ENCODE peak calls at places on chromosome 1, in nine cellular contexts. One of them, this sample, is unnamed.

GRCh38 chr1:202214089-202214843 is 20.7 kb downstream of the LGR6 start:
- DNase-seq in GM03348: no peak
- DNase-seq in fibroblast of lung: no peak
- DNase-seq in lower lobe of right lung: no peak
- DNase-seq in left lung: no peak
- DNase-seq in left ventricle myocardium inferior: no peak
- DNase-seq in stimulated activated CD4-positive, alpha-beta T cell treated with anti-CD3 and anti-CD28 coated beads, Interleukin-2, amount 100 ng/mL, for 24 hours: no peak
- DNase-seq in KG1: no peak
- DNase-seq in HCEC 1CT: no peak
- DNase-seq in this sample: no peak

GRCh38 chr1:99282536-99282935 is 18.2 kb downstream of the PLPPR4 start:
- DNase-seq in left lung: no peak
- DNase-seq in stimulated activated CD4-positive, alpha-beta T cell treated with anti-CD3 and anti-CD28 coated beads, Interleukin-2, amount 100 ng/mL, for 24 hours: no peak
- DNase-seq in lower lobe of right lung: no peak
- DNase-seq in HCEC 1CT: no peak
- DNase-seq in left ventricle myocardium inferior: no peak
- DNase-seq in KG1: no peak
- DNase-seq in GM03348: no peak
- DNase-seq in fibroblast of lung: no peak
- DNase-seq in this sample: no peak

GRCh38 chr1:209808059-209808494 is 2.1 kb upstream of the IRF6 start:
- DNase-seq in left ventricle myocardium inferior: peak
- DNase-seq in GM03348: peak
- DNase-seq in lower lobe of right lung: peak
- DNase-seq in stimulated activated CD4-positive, alpha-beta T cell treated with anti-CD3 and anti-CD28 coated beads, Interleukin-2, amount 100 ng/mL, for 24 hours: no peak
- DNase-seq in fibroblast of lung: peak
- DNase-seq in HCEC 1CT: peak
- DNase-seq in left lung: peak
- DNase-seq in KG1: no peak
- DNase-seq in this sample: no peak

GRCh38 chr1:230109871-230110667 is 43.0 kb downstream of the GALNT2 start:
- DNase-seq in KG1: no peak
- DNase-seq in left lung: no peak
- DNase-seq in lower lobe of right lung: no peak
- DNase-seq in stimulated activated CD4-positive, alpha-beta T cell treated with anti-CD3 and anti-CD28 coated beads, Interleukin-2, amount 100 ng/mL, for 24 hours: peak
- DNase-seq in HCEC 1CT: no peak
- DNase-seq in GM03348: no peak
- DNase-seq in left ventricle myocardium inferior: no peak
- DNase-seq in fibroblast of lung: no peak
- DNase-seq in this sample: peak

GRCh38 chr1:46612937-46613660 is 3.5 kb downstream of the MOB3C start:
- DNase-seq in KG1: no peak
- DNase-seq in fibroblast of lung: no peak
- DNase-seq in GM03348: no peak
- DNase-seq in left ventricle myocardium inferior: peak
- DNase-seq in left lung: no peak
- DNase-seq in lower lobe of right lung: no peak
- DNase-seq in stimulated activated CD4-positive, alpha-beta T cell treated with anti-CD3 and anti-CD28 coated beads, Interleukin-2, amount 100 ng/mL, for 24 hours: no peak
- DNase-seq in HCEC 1CT: no peak
- DNase-seq in this sample: no peak

GRCh38 chr1:248848596-248848995 is 10.3 kb downstream of the ZNF692 start:
- DNase-seq in fibroblast of lung: no peak
- DNase-seq in left lung: no peak
- DNase-seq in left ventricle myocardium inferior: no peak
- DNase-seq in KG1: no peak
- DNase-seq in lower lobe of right lung: no peak
- DNase-seq in HCEC 1CT: no peak
- DNase-seq in GM03348: no peak
- DNase-seq in stimulated activated CD4-positive, alpha-beta T cell treated with anti-CD3 and anti-CD28 coated beads, Interleukin-2, amount 100 ng/mL, for 24 hours: no peak
- DNase-seq in this sample: no peak

GRCh38 chr1:222994506-222995229 is 148.4 kb downstream of the TLR5 start:
- DNase-seq in HCEC 1CT: peak
- DNase-seq in stimulated activated CD4-positive, alpha-beta T cell treated with anti-CD3 and anti-CD28 coated beads, Interleukin-2, amount 100 ng/mL, for 24 hours: no peak
- DNase-seq in lower lobe of right lung: no peak
- DNase-seq in left lung: no peak
- DNase-seq in left ventricle myocardium inferior: no peak
- DNase-seq in fibroblast of lung: peak
- DNase-seq in KG1: no peak
- DNase-seq in GM03348: peak
- DNase-seq in this sample: no peak

GRCh38 chr1:201223852-201224670 is 33.4 kb downstream of the IGFN1 start:
- DNase-seq in fibroblast of lung: no peak
- DNase-seq in HCEC 1CT: no peak
- DNase-seq in left lung: peak
- DNase-seq in lower lobe of right lung: no peak
- DNase-seq in stimulated activated CD4-positive, alpha-beta T cell treated with anti-CD3 and anti-CD28 coated beads, Interleukin-2, amount 100 ng/mL, for 24 hours: no peak
- DNase-seq in KG1: no peak
- DNase-seq in left ventricle myocardium inferior: no peak
- DNase-seq in GM03348: no peak
- DNase-seq in this sample: no peak

GRCh38 chr1:57599233-57599994 is 175.6 kb upstream of the DAB1 start:
- DNase-seq in left ventricle myocardium inferior: no peak
- DNase-seq in left lung: no peak
- DNase-seq in stimulated activated CD4-positive, alpha-beta T cell treated with anti-CD3 and anti-CD28 coated beads, Interleukin-2, amount 100 ng/mL, for 24 hours: no peak
- DNase-seq in fibroblast of lung: peak
- DNase-seq in lower lobe of right lung: no peak
- DNase-seq in GM03348: peak
- DNase-seq in KG1: no peak
- DNase-seq in HCEC 1CT: no peak
- DNase-seq in this sample: no peak

GRCh38 chr1:196515904-196516303 is 92.3 kb downstream of the KCNT2 start:
- DNase-seq in GM03348: no peak
- DNase-seq in left ventricle myocardium inferior: no peak
- DNase-seq in fibroblast of lung: no peak
- DNase-seq in lower lobe of right lung: no peak
- DNase-seq in KG1: no peak
- DNase-seq in HCEC 1CT: no peak
- DNase-seq in left lung: no peak
- DNase-seq in stimulated activated CD4-positive, alpha-beta T cell treated with anti-CD3 and anti-CD28 coated beads, Interleukin-2, amount 100 ng/mL, for 24 hours: no peak
- DNase-seq in this sample: no peak

GRCh38 chr1:24754229-24754628 is 9.0 kb downstream of the CLIC4 start:
- DNase-seq in fibroblast of lung: peak
- DNase-seq in HCEC 1CT: peak
- DNase-seq in stimulated activated CD4-positive, alpha-beta T cell treated with anti-CD3 and anti-CD28 coated beads, Interleukin-2, amount 100 ng/mL, for 24 hours: no peak
- DNase-seq in left ventricle myocardium inferior: no peak
- DNase-seq in left lung: no peak
- DNase-seq in KG1: no peak
- DNase-seq in lower lobe of right lung: no peak
- DNase-seq in GM03348: no peak
- DNase-seq in this sample: no peak

GRCh38 chr1:228456252-228457016 is 30.7 kb upstream of the RNF187 start:
- DNase-seq in GM03348: no peak
- DNase-seq in HCEC 1CT: no peak
- DNase-seq in left lung: no peak
- DNase-seq in fibroblast of lung: no peak
- DNase-seq in stimulated activated CD4-positive, alpha-beta T cell treated with anti-CD3 and anti-CD28 coated beads, Interleukin-2, amount 100 ng/mL, for 24 hours: no peak
- DNase-seq in KG1: no peak
- DNase-seq in left ventricle myocardium inferior: no peak
- DNase-seq in lower lobe of right lung: no peak
- DNase-seq in this sample: no peak